ENCODE peak calls at places on chromosomes 12 and 14, in six cellular contexts. One of them, this sample, is unnamed.

GRCh38 chr14:64979336-64980074 is 7.2 kb upstream of the FNTB start:
- DNase-seq in AG10803: peak
- DNase-seq in choroid plexus epithelial cell: peak
- DNase-seq in epithelial cell of esophagus: no peak
- DNase-seq in fibroblast of pulmonary artery: no peak
- DNase-seq in fibroblast of the aortic adventitia: peak
- DNase-seq in this sample: no peak

GRCh38 chr14:63727736-63728728 is at the start of gene SGPP1:
- DNase-seq in AG10803: peak
- DNase-seq in choroid plexus epithelial cell: peak
- DNase-seq in epithelial cell of esophagus: peak
- DNase-seq in fibroblast of pulmonary artery: peak
- DNase-seq in fibroblast of the aortic adventitia: peak
- DNase-seq in this sample: peak

GRCh38 chr14:101383737-101384338 is 177.5 kb upstream of the DIO3 start:
- DNase-seq in AG10803: no peak
- DNase-seq in choroid plexus epithelial cell: no peak
- DNase-seq in epithelial cell of esophagus: no peak
- DNase-seq in fibroblast of pulmonary artery: no peak
- DNase-seq in fibroblast of the aortic adventitia: no peak
- DNase-seq in this sample: no peak

GRCh38 chr12:49882248-49882850 is 21.4 kb downstream of the FAIM2 start:
- DNase-seq in AG10803: no peak
- DNase-seq in choroid plexus epithelial cell: no peak
- DNase-seq in epithelial cell of esophagus: peak
- DNase-seq in fibroblast of pulmonary artery: no peak
- DNase-seq in fibroblast of the aortic adventitia: no peak
- DNase-seq in this sample: no peak

GRCh38 chr12:69708649-69709048 is 9.5 kb upstream of the BEST3 start:
- DNase-seq in AG10803: no peak
- DNase-seq in choroid plexus epithelial cell: no peak
- DNase-seq in epithelial cell of esophagus: no peak
- DNase-seq in fibroblast of pulmonary artery: no peak
- DNase-seq in fibroblast of the aortic adventitia: no peak
- DNase-seq in this sample: no peak

GRCh38 chr14:67396381-67396965 is 15.5 kb downstream of the PLEK2 start:
- DNase-seq in AG10803: peak
- DNase-seq in choroid plexus epithelial cell: peak
- DNase-seq in epithelial cell of esophagus: no peak
- DNase-seq in fibroblast of pulmonary artery: peak
- DNase-seq in fibroblast of the aortic adventitia: peak
- DNase-seq in this sample: no peak

GRCh38 chr14:84643438-84643837 is 886.5 kb upstream of the FLRT2 start:
- DNase-seq in AG10803: no peak
- DNase-seq in choroid plexus epithelial cell: no peak
- DNase-seq in epithelial cell of esophagus: no peak
- DNase-seq in fibroblast of pulmonary artery: no peak
- DNase-seq in fibroblast of the aortic adventitia: no peak
- DNase-seq in this sample: no peak

GRCh38 chr14:64763801-64764511 is 59.7 kb downstream of the PLEKHG3 start:
- DNase-seq in AG10803: peak
- DNase-seq in choroid plexus epithelial cell: peak
- DNase-seq in epithelial cell of esophagus: peak
- DNase-seq in fibroblast of pulmonary artery: peak
- DNase-seq in fibroblast of the aortic adventitia: peak
- DNase-seq in this sample: peak

GRCh38 chr12:49347307-49348237 is 884 bp downstream of the DNAJC22 start:
- DNase-seq in AG10803: peak
- DNase-seq in choroid plexus epithelial cell: peak
- DNase-seq in epithelial cell of esophagus: peak
- DNase-seq in fibroblast of pulmonary artery: peak
- DNase-seq in fibroblast of the aortic adventitia: peak
- DNase-seq in this sample: peak

GRCh38 chr14:63276492-63277342 is 42.0 kb downstream of the GPHB5 start:
- DNase-seq in AG10803: peak
- DNase-seq in choroid plexus epithelial cell: peak
- DNase-seq in epithelial cell of esophagus: peak
- DNase-seq in fibroblast of pulmonary artery: peak
- DNase-seq in fibroblast of the aortic adventitia: peak
- DNase-seq in this sample: peak

GRCh38 chr12:93380480-93381121 is 2.9 kb downstream of the NUDT4 start:
- DNase-seq in AG10803: no peak
- DNase-seq in choroid plexus epithelial cell: peak
- DNase-seq in epithelial cell of esophagus: peak
- DNase-seq in fibroblast of pulmonary artery: peak
- DNase-seq in fibroblast of the aortic adventitia: peak
- DNase-seq in this sample: no peak

GRCh38 chr12:18264581-18265075 is 3.3 kb downstream of the PIK3C2G start:
- DNase-seq in AG10803: no peak
- DNase-seq in choroid plexus epithelial cell: no peak
- DNase-seq in epithelial cell of esophagus: no peak
- DNase-seq in fibroblast of pulmonary artery: no peak
- DNase-seq in fibroblast of the aortic adventitia: no peak
- DNase-seq in this sample: no peak

GRCh38 chr14:61568572-61569011 is 126.7 kb upstream of the HIF1A start:
- DNase-seq in AG10803: no peak
- DNase-seq in choroid plexus epithelial cell: no peak
- DNase-seq in epithelial cell of esophagus: peak
- DNase-seq in fibroblast of pulmonary artery: no peak
- DNase-seq in fibroblast of the aortic adventitia: no peak
- DNase-seq in this sample: peak

GRCh38 chr12:109304485-109304884 is 4.6 kb downstream of the FOXN4 start:
- DNase-seq in AG10803: no peak
- DNase-seq in choroid plexus epithelial cell: no peak
- DNase-seq in epithelial cell of esophagus: no peak
- DNase-seq in fibroblast of pulmonary artery: no peak
- DNase-seq in fibroblast of the aortic adventitia: no peak
- DNase-seq in this sample: no peak

GRCh38 chr14:104101086-104101621 is 15.7 kb downstream of the ASPG start:
- DNase-seq in AG10803: no peak
- DNase-seq in choroid plexus epithelial cell: no peak
- DNase-seq in epithelial cell of esophagus: peak
- DNase-seq in fibroblast of pulmonary artery: no peak
- DNase-seq in fibroblast of the aortic adventitia: no peak
- DNase-seq in this sample: no peak

GRCh38 chr12:41286426-41286825 is 98.3 kb downstream of the PDZRN4 start:
- DNase-seq in AG10803: no peak
- DNase-seq in choroid plexus epithelial cell: no peak
- DNase-seq in epithelial cell of esophagus: peak
- DNase-seq in fibroblast of pulmonary artery: no peak
- DNase-seq in fibroblast of the aortic adventitia: no peak
- DNase-seq in this sample: no peak

GRCh38 chr14:94049625-94050023 is 23.5 kb downstream of the OTUB2 start:
- DNase-seq in AG10803: no peak
- DNase-seq in choroid plexus epithelial cell: no peak
- DNase-seq in epithelial cell of esophagus: no peak
- DNase-seq in fibroblast of pulmonary artery: no peak
- DNase-seq in fibroblast of the aortic adventitia: no peak
- DNase-seq in this sample: no peak

GRCh38 chr14:23138173-23138535 is 19.1 kb upstream of the CEBPE start:
- DNase-seq in AG10803: no peak
- DNase-seq in choroid plexus epithelial cell: no peak
- DNase-seq in epithelial cell of esophagus: peak
- DNase-seq in fibroblast of pulmonary artery: no peak
- DNase-seq in fibroblast of the aortic adventitia: no peak
- DNase-seq in this sample: no peak

GRCh38 chr12:108634225-108634795 is 616 bp upstream of the SELPLG start:
- DNase-seq in AG10803: no peak
- DNase-seq in choroid plexus epithelial cell: no peak
- DNase-seq in epithelial cell of esophagus: no peak
- DNase-seq in fibroblast of pulmonary artery: no peak
- DNase-seq in fibroblast of the aortic adventitia: no peak
- DNase-seq in this sample: no peak

GRCh38 chr12:40622246-40622838 is 69.9 kb upstream of the CNTN1 start:
- DNase-seq in AG10803: peak
- DNase-seq in choroid plexus epithelial cell: peak
- DNase-seq in epithelial cell of esophagus: peak
- DNase-seq in fibroblast of pulmonary artery: peak
- DNase-seq in fibroblast of the aortic adventitia: peak
- DNase-seq in this sample: peak

GRCh38 chr12:98373019-98373554 is 142.3 kb upstream of the TMPO start:
- DNase-seq in AG10803: peak
- DNase-seq in choroid plexus epithelial cell: peak
- DNase-seq in epithelial cell of esophagus: peak
- DNase-seq in fibroblast of pulmonary artery: peak
- DNase-seq in fibroblast of the aortic adventitia: peak
- DNase-seq in this sample: peak

GRCh38 chr14:41663478-41663845 is 56.8 kb downstream of the LRFN5 start:
- DNase-seq in AG10803: peak
- DNase-seq in choroid plexus epithelial cell: peak
- DNase-seq in epithelial cell of esophagus: peak
- DNase-seq in fibroblast of pulmonary artery: peak
- DNase-seq in fibroblast of the aortic adventitia: peak
- DNase-seq in this sample: no peak

GRCh38 chr14:59254146-59254910 is 65.9 kb downstream of the DAAM1 start:
- DNase-seq in AG10803: peak
- DNase-seq in choroid plexus epithelial cell: peak
- DNase-seq in epithelial cell of esophagus: peak
- DNase-seq in fibroblast of pulmonary artery: peak
- DNase-seq in fibroblast of the aortic adventitia: peak
- DNase-seq in this sample: no peak

GRCh38 chr12:124994435-124994975 is 1.1 kb downstream of the BRI3BP start:
- DNase-seq in AG10803: no peak
- DNase-seq in choroid plexus epithelial cell: no peak
- DNase-seq in epithelial cell of esophagus: peak
- DNase-seq in fibroblast of pulmonary artery: no peak
- DNase-seq in fibroblast of the aortic adventitia: peak
- DNase-seq in this sample: peak

GRCh38 chr12:46154221-46154975 is 114.4 kb downstream of the SLC38A1 start:
- DNase-seq in AG10803: peak
- DNase-seq in choroid plexus epithelial cell: peak
- DNase-seq in epithelial cell of esophagus: peak
- DNase-seq in fibroblast of pulmonary artery: peak
- DNase-seq in fibroblast of the aortic adventitia: peak
- DNase-seq in this sample: no peak

GRCh38 chr14:24071144-24071697 is at the start of gene CPNE6:
- DNase-seq in AG10803: no peak
- DNase-seq in choroid plexus epithelial cell: no peak
- DNase-seq in epithelial cell of esophagus: no peak
- DNase-seq in fibroblast of pulmonary artery: no peak
- DNase-seq in fibroblast of the aortic adventitia: no peak
- DNase-seq in this sample: no peak

GRCh38 chr12:64080319-64081008 is 141.6 kb downstream of the KICS2 start:
- DNase-seq in AG10803: no peak
- DNase-seq in choroid plexus epithelial cell: no peak
- DNase-seq in epithelial cell of esophagus: peak
- DNase-seq in fibroblast of pulmonary artery: no peak
- DNase-seq in fibroblast of the aortic adventitia: peak
- DNase-seq in this sample: peak

GRCh38 chr12:46579474-46579873 is 206.9 kb upstream of the SLC38A2 start:
- DNase-seq in AG10803: no peak
- DNase-seq in choroid plexus epithelial cell: peak
- DNase-seq in epithelial cell of esophagus: peak
- DNase-seq in fibroblast of pulmonary artery: no peak
- DNase-seq in fibroblast of the aortic adventitia: no peak
- DNase-seq in this sample: no peak

GRCh38 chr14:35506927-35507326 is 27.0 kb upstream of the INSM2 start:
- DNase-seq in AG10803: peak
- DNase-seq in choroid plexus epithelial cell: peak
- DNase-seq in epithelial cell of esophagus: peak
- DNase-seq in fibroblast of pulmonary artery: peak
- DNase-seq in fibroblast of the aortic adventitia: peak
- DNase-seq in this sample: no peak

GRCh38 chr12:106136263-106136662 is 2.5 kb downstream of the NUAK1 start:
- DNase-seq in AG10803: peak
- DNase-seq in choroid plexus epithelial cell: peak
- DNase-seq in epithelial cell of esophagus: peak
- DNase-seq in fibroblast of pulmonary artery: peak
- DNase-seq in fibroblast of the aortic adventitia: peak
- DNase-seq in this sample: peak
- TF ChIP-seq CTCF in AG10803: peak
- TF ChIP-seq CTCF in choroid plexus epithelial cell: peak
- TF ChIP-seq CTCF in epithelial cell of esophagus: peak
- TF ChIP-seq CTCF in fibroblast of pulmonary artery: peak
- TF ChIP-seq CTCF in fibroblast of the aortic adventitia: peak
- TF ChIP-seq CTCF in this sample: peak

GRCh38 chr12:131703161-131703560 is 7.7 kb upstream of the SFSWAP start:
- DNase-seq in AG10803: no peak
- DNase-seq in choroid plexus epithelial cell: no peak
- DNase-seq in epithelial cell of esophagus: no peak
- DNase-seq in fibroblast of pulmonary artery: no peak
- DNase-seq in fibroblast of the aortic adventitia: no peak
- DNase-seq in this sample: no peak
- TF ChIP-seq CTCF in AG10803: no peak
- TF ChIP-seq CTCF in choroid plexus epithelial cell: no peak
- TF ChIP-seq CTCF in epithelial cell of esophagus: no peak
- TF ChIP-seq CTCF in fibroblast of pulmonary artery: no peak
- TF ChIP-seq CTCF in fibroblast of the aortic adventitia: no peak
- TF ChIP-seq CTCF in this sample: no peak

DNA sequence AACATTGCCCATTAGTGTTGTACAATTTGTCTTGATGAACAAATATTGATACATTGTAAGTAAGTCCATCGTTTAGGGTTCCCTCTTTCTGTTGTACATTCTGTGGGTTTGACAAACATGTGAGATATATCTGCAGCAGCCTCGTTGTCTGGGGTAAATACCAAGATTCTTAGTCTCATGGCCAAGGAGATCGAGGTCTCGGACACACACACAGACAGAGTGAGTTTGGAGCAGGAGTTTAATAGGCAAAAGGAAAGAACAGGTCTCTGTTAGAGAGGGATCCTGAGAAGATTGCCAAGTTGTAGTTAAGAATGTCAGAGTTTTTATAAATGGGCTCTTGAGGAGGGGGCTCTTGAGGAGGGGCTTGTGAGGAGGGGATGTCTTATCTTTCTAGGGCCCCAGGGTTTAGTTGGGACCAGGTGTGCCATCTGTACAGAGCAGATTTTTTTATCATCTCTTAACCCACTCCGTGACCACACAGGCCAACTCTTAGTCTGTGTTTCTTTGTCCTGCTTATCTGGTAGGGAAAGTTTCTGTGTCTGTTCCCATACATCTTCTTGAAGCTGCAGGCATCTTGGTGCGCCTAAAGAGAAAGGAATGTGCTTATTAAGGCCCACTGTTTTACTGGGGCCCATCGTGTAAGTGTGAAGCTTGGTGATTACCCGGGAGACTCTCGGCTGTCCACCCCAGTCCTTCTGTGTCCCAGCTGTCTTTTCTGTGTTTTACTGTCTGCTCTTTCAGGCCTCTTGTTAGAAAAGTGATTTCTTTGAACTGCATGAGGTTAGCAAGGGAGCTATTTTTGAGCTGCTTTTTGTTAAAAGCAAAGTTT is 22.5 kb upstream of the CLEC2D start:
- DNase-seq in AG10803: peak
- DNase-seq in choroid plexus epithelial cell: peak
- DNase-seq in epithelial cell of esophagus: peak
- DNase-seq in fibroblast of pulmonary artery: peak
- DNase-seq in fibroblast of the aortic adventitia: peak
- DNase-seq in this sample: no peak
- TF ChIP-seq CTCF in AG10803: no peak
- TF ChIP-seq CTCF in choroid plexus epithelial cell: no peak
- TF ChIP-seq CTCF in epithelial cell of esophagus: no peak
- TF ChIP-seq CTCF in fibroblast of pulmonary artery: no peak
- TF ChIP-seq CTCF in fibroblast of the aortic adventitia: no peak
- TF ChIP-seq CTCF in this sample: no peak

DNA sequence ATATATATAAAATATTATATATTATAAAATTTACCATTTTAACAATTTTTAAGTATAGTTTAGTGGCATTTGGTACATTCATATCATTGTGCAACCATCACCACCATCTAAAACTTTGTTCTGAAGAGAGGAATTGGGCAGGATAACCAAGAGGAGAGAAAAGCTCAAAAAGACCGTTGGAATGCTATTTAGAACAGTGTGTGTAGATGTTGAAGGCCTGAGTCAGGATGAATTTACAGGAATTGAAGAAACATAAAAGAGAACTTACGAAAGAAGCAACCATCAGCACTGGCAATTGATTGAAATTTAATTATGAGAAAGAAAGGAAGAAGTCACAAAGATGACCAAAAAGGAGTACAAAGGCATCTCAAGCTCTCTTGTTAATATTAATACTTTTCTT is 196.9 kb upstream of the PWP1 start:
- DNase-seq in AG10803: peak
- DNase-seq in choroid plexus epithelial cell: peak
- DNase-seq in epithelial cell of esophagus: no peak
- DNase-seq in fibroblast of pulmonary artery: no peak
- DNase-seq in fibroblast of the aortic adventitia: peak
- DNase-seq in this sample: no peak
- TF ChIP-seq CTCF in AG10803: no peak
- TF ChIP-seq CTCF in choroid plexus epithelial cell: no peak
- TF ChIP-seq CTCF in epithelial cell of esophagus: no peak
- TF ChIP-seq CTCF in fibroblast of pulmonary artery: no peak
- TF ChIP-seq CTCF in fibroblast of the aortic adventitia: no peak
- TF ChIP-seq CTCF in this sample: no peak